ENCODE peak calls at places on chromosomes 5 and 9, in ten cellular contexts. One of them, this sample, is unnamed.

GRCh38 chr9:95494416-95495371 is 22.1 kb downstream of the PTCH1 start:
- DNase-seq in A549: no peak
- DNase-seq in astrocyte: peak
- DNase-seq in suprapubic skin: no peak
- DNase-seq in cardiac muscle cell: no peak
- DNase-seq in right lobe of liver: no peak
- DNase-seq in substantia nigra: no peak
- DNase-seq in GM23338: peak
- DNase-seq in stomach: peak
- DNase-seq in ovary: no peak
- DNase-seq in this sample: peak

GRCh38 chr9:83715221-83715620 is 7.5 kb upstream of the UBQLN1 start:
- DNase-seq in A549: no peak
- DNase-seq in astrocyte: no peak
- DNase-seq in suprapubic skin: no peak
- DNase-seq in cardiac muscle cell: no peak
- DNase-seq in right lobe of liver: no peak
- DNase-seq in substantia nigra: no peak
- DNase-seq in GM23338: no peak
- DNase-seq in stomach: no peak
- DNase-seq in ovary: no peak
- DNase-seq in this sample: no peak

GRCh38 chr9:21906878-21907277 is 87.3 kb downstream of the CDKN2A start:
- DNase-seq in A549: peak
- DNase-seq in astrocyte: peak
- DNase-seq in suprapubic skin: no peak
- DNase-seq in cardiac muscle cell: no peak
- DNase-seq in right lobe of liver: no peak
- DNase-seq in substantia nigra: no peak
- DNase-seq in GM23338: no peak
- DNase-seq in stomach: no peak
- DNase-seq in ovary: no peak
- DNase-seq in this sample: no peak

GRCh38 chr9:35829084-35829763 is at the start of gene TMEM8B:
- DNase-seq in A549: peak
- DNase-seq in astrocyte: peak
- DNase-seq in suprapubic skin: peak
- DNase-seq in cardiac muscle cell: peak
- DNase-seq in right lobe of liver: peak
- DNase-seq in substantia nigra: peak
- DNase-seq in GM23338: peak
- DNase-seq in stomach: peak
- DNase-seq in ovary: peak
- DNase-seq in this sample: peak

GRCh38 chr9:134313470-134313869 is 12.8 kb upstream of the RXRA start:
- DNase-seq in A549: no peak
- DNase-seq in astrocyte: no peak
- DNase-seq in suprapubic skin: peak
- DNase-seq in cardiac muscle cell: no peak
- DNase-seq in right lobe of liver: peak
- DNase-seq in substantia nigra: no peak
- DNase-seq in GM23338: no peak
- DNase-seq in stomach: no peak
- DNase-seq in ovary: peak
- DNase-seq in this sample: peak

GRCh38 chr9:120398286-120398685 is 181.7 kb downstream of the CDK5RAP2 start:
- DNase-seq in A549: no peak
- DNase-seq in astrocyte: no peak
- DNase-seq in suprapubic skin: no peak
- DNase-seq in cardiac muscle cell: no peak
- DNase-seq in right lobe of liver: no peak
- DNase-seq in substantia nigra: no peak
- DNase-seq in GM23338: no peak
- DNase-seq in stomach: no peak
- DNase-seq in ovary: no peak
- DNase-seq in this sample: no peak

GRCh38 chr9:103798620-103799019 is 295.5 kb upstream of the SMC2 start:
- DNase-seq in A549: peak
- DNase-seq in astrocyte: peak
- DNase-seq in suprapubic skin: no peak
- DNase-seq in cardiac muscle cell: peak
- DNase-seq in right lobe of liver: no peak
- DNase-seq in substantia nigra: no peak
- DNase-seq in GM23338: no peak
- DNase-seq in stomach: no peak
- DNase-seq in ovary: no peak
- DNase-seq in this sample: no peak

GRCh38 chr5:1017056-1017455 is 8.5 kb downstream of the NKD2 start:
- DNase-seq in A549: no peak
- DNase-seq in astrocyte: no peak
- DNase-seq in suprapubic skin: no peak
- DNase-seq in cardiac muscle cell: no peak
- DNase-seq in right lobe of liver: peak
- DNase-seq in substantia nigra: no peak
- DNase-seq in GM23338: no peak
- DNase-seq in stomach: no peak
- DNase-seq in ovary: no peak
- DNase-seq in this sample: no peak

GRCh38 chr5:133612021-133612860 is at the start of gene FSTL4:
- DNase-seq in A549: peak
- DNase-seq in astrocyte: no peak
- DNase-seq in suprapubic skin: no peak
- DNase-seq in cardiac muscle cell: no peak
- DNase-seq in right lobe of liver: peak
- DNase-seq in substantia nigra: no peak
- DNase-seq in GM23338: peak
- DNase-seq in stomach: peak
- DNase-seq in ovary: no peak
- DNase-seq in this sample: peak

GRCh38 chr9:75683591-75683990 is 206.9 kb upstream of the PCSK5 start:
- DNase-seq in A549: no peak
- DNase-seq in astrocyte: peak
- DNase-seq in suprapubic skin: no peak
- DNase-seq in cardiac muscle cell: no peak
- DNase-seq in right lobe of liver: no peak
- DNase-seq in substantia nigra: no peak
- DNase-seq in GM23338: no peak
- DNase-seq in stomach: no peak
- DNase-seq in ovary: no peak
- DNase-seq in this sample: no peak

GRCh38 chr5:43305948-43306563 is 7.2 kb downstream of the HMGCS1 start:
- DNase-seq in A549: peak
- DNase-seq in astrocyte: peak
- DNase-seq in suprapubic skin: no peak
- DNase-seq in cardiac muscle cell: peak
- DNase-seq in right lobe of liver: no peak
- DNase-seq in substantia nigra: no peak
- DNase-seq in GM23338: peak
- DNase-seq in stomach: no peak
- DNase-seq in ovary: no peak
- DNase-seq in this sample: no peak

GRCh38 chr5:120160120-120160895 is 303.8 kb upstream of the PRR16 start:
- DNase-seq in A549: no peak
- DNase-seq in astrocyte: peak
- DNase-seq in suprapubic skin: no peak
- DNase-seq in cardiac muscle cell: no peak
- DNase-seq in right lobe of liver: no peak
- DNase-seq in substantia nigra: no peak
- DNase-seq in GM23338: no peak
- DNase-seq in stomach: no peak
- DNase-seq in ovary: no peak
- DNase-seq in this sample: no peak

GRCh38 chr5:958701-959571 is 49.7 kb upstream of the NKD2 start:
- DNase-seq in A549: peak
- DNase-seq in astrocyte: peak
- DNase-seq in suprapubic skin: peak
- DNase-seq in cardiac muscle cell: peak
- DNase-seq in right lobe of liver: peak
- DNase-seq in substantia nigra: no peak
- DNase-seq in GM23338: no peak
- DNase-seq in stomach: peak
- DNase-seq in ovary: peak
- DNase-seq in this sample: peak

GRCh38 chr5:109388407-109388806 is 21.4 kb downstream of the PJA2 start:
- DNase-seq in A549: no peak
- DNase-seq in astrocyte: peak
- DNase-seq in suprapubic skin: no peak
- DNase-seq in cardiac muscle cell: peak
- DNase-seq in right lobe of liver: no peak
- DNase-seq in substantia nigra: no peak
- DNase-seq in GM23338: no peak
- DNase-seq in stomach: no peak
- DNase-seq in ovary: no peak
- DNase-seq in this sample: no peak
- H3K27ac ChIP-seq in A549: no peak
- H3K27ac ChIP-seq in astrocyte: no peak
- H3K27ac ChIP-seq in suprapubic skin: no peak
- H3K27ac ChIP-seq in cardiac muscle cell: peak
- H3K27ac ChIP-seq in right lobe of liver: no peak
- H3K27ac ChIP-seq in substantia nigra: no peak
- H3K27ac ChIP-seq in GM23338: no peak
- H3K27ac ChIP-seq in stomach: no peak
- H3K27ac ChIP-seq in ovary: no peak
- H3K27ac ChIP-seq in this sample: no peak

DNA sequence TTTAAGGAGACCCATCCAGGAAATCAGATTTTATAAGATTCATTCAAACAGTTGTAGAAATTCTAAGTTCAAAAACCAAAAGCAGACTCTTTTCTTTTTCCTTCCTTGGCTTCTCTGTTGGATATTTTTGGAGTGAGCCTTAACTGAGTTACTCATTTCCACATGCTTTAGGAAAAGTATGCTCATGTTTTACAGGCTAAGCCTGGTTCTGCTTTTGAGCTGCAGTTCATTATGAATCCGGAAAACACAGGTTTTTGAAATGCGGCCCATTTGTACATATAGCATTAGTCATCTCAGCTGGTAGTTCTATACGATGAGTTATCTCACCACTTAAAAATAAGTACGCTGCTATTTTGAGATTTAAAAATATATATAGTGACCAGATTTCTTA is 156.6 kb upstream of the DMRT1 start:
- DNase-seq in A549: no peak
- DNase-seq in astrocyte: peak
- DNase-seq in suprapubic skin: no peak
- DNase-seq in cardiac muscle cell: peak
- DNase-seq in right lobe of liver: no peak
- DNase-seq in substantia nigra: no peak
- DNase-seq in GM23338: no peak
- DNase-seq in stomach: no peak
- DNase-seq in ovary: no peak
- DNase-seq in this sample: no peak
- H3K27ac ChIP-seq in A549: peak
- H3K27ac ChIP-seq in astrocyte: peak
- H3K27ac ChIP-seq in suprapubic skin: peak
- H3K27ac ChIP-seq in cardiac muscle cell: no peak
- H3K27ac ChIP-seq in right lobe of liver: peak
- H3K27ac ChIP-seq in substantia nigra: no peak
- H3K27ac ChIP-seq in GM23338: no peak
- H3K27ac ChIP-seq in stomach: peak
- H3K27ac ChIP-seq in ovary: peak
- H3K27ac ChIP-seq in this sample: no peak

GRCh38 chr9:128245293-128246151 is 30.3 kb downstream of the GOLGA2 start:
- DNase-seq in A549: no peak
- DNase-seq in astrocyte: peak
- DNase-seq in suprapubic skin: no peak
- DNase-seq in cardiac muscle cell: peak
- DNase-seq in right lobe of liver: no peak
- DNase-seq in substantia nigra: no peak
- DNase-seq in GM23338: peak
- DNase-seq in stomach: no peak
- DNase-seq in ovary: peak
- DNase-seq in this sample: no peak

GRCh38 chr9:128244443-128245226 is 31.2 kb downstream of the GOLGA2 start:
- DNase-seq in A549: no peak
- DNase-seq in astrocyte: peak
- DNase-seq in suprapubic skin: peak
- DNase-seq in cardiac muscle cell: peak
- DNase-seq in right lobe of liver: no peak
- DNase-seq in substantia nigra: no peak
- DNase-seq in GM23338: peak
- DNase-seq in stomach: peak
- DNase-seq in ovary: peak
- DNase-seq in this sample: peak

GRCh38 chr9:128246471-128246870 is 29.3 kb downstream of the GOLGA2 start:
- DNase-seq in A549: no peak
- DNase-seq in astrocyte: no peak
- DNase-seq in suprapubic skin: no peak
- DNase-seq in cardiac muscle cell: no peak
- DNase-seq in right lobe of liver: no peak
- DNase-seq in substantia nigra: no peak
- DNase-seq in GM23338: no peak
- DNase-seq in stomach: no peak
- DNase-seq in ovary: no peak
- DNase-seq in this sample: no peak

GRCh38 chr9:128249558-128249913 is 26.3 kb downstream of the GOLGA2 start:
- DNase-seq in A549: no peak
- DNase-seq in astrocyte: no peak
- DNase-seq in suprapubic skin: no peak
- DNase-seq in cardiac muscle cell: no peak
- DNase-seq in right lobe of liver: no peak
- DNase-seq in substantia nigra: no peak
- DNase-seq in GM23338: no peak
- DNase-seq in stomach: no peak
- DNase-seq in ovary: no peak
- DNase-seq in this sample: no peak

DNA sequence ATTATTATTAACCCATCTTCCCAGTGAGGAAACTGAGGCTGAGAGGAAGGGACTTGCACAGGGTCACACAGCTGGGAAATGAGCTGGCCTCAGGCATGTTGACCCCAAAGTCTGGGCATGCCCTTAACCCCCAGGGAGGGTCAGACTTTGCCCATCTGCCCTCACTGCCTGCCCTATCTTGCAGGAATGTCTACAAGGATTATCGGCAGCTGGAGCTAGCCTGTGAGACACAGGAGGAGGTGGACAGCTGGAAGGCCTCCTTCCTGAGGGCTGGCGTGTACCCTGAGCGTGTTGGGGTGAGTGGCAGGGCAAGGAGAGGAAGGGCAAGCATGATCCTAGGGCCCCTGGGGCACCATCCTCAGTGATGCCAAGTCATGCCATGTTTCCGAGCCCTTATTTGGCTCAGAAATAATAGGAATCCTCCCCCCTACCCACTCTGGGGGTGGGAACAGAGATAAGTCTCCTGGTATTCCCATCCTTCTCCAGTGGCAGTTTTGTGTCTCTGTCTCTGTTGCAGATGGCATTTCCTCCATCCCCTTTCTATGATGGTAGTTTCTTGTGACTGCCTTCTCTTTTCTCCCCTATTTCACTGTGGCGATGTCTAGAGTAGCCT is 28.5 kb downstream of the GOLGA2 start:
- DNase-seq in A549: no peak
- DNase-seq in astrocyte: no peak
- DNase-seq in suprapubic skin: no peak
- DNase-seq in cardiac muscle cell: no peak
- DNase-seq in right lobe of liver: no peak
- DNase-seq in substantia nigra: no peak
- DNase-seq in GM23338: no peak
- DNase-seq in stomach: no peak
- DNase-seq in ovary: no peak
- DNase-seq in this sample: no peak
- H3K27ac ChIP-seq in A549: no peak
- H3K27ac ChIP-seq in astrocyte: no peak
- H3K27ac ChIP-seq in suprapubic skin: no peak
- H3K27ac ChIP-seq in cardiac muscle cell: no peak
- H3K27ac ChIP-seq in right lobe of liver: no peak
- H3K27ac ChIP-seq in substantia nigra: no peak
- H3K27ac ChIP-seq in GM23338: no peak
- H3K27ac ChIP-seq in stomach: no peak
- H3K27ac ChIP-seq in ovary: no peak
- H3K27ac ChIP-seq in this sample: no peak

GRCh38 chr9:110303136-110303535 is 34.5 kb downstream of the TXNDC8 start:
- DNase-seq in A549: no peak
- DNase-seq in astrocyte: no peak
- DNase-seq in suprapubic skin: no peak
- DNase-seq in cardiac muscle cell: peak
- DNase-seq in right lobe of liver: no peak
- DNase-seq in substantia nigra: no peak
- DNase-seq in GM23338: no peak
- DNase-seq in stomach: no peak
- DNase-seq in ovary: no peak
- DNase-seq in this sample: no peak
- H3K27ac ChIP-seq in A549: peak
- H3K27ac ChIP-seq in astrocyte: no peak
- H3K27ac ChIP-seq in suprapubic skin: no peak
- H3K27ac ChIP-seq in cardiac muscle cell: no peak
- H3K27ac ChIP-seq in right lobe of liver: no peak
- H3K27ac ChIP-seq in substantia nigra: no peak
- H3K27ac ChIP-seq in GM23338: no peak
- H3K27ac ChIP-seq in stomach: no peak
- H3K27ac ChIP-seq in ovary: no peak
- H3K27ac ChIP-seq in this sample: peak

This sample was measured in spleen.